ENCODE peak calls at places on chromosomes 2 and 18, in seven cellular contexts. L is stimulated activated CD4-positive, alpha-beta T cell treated with anti-CD3 and anti-CD28 coated beads, Interleukin-4, amount 100 ng/mL, for 48 hours; B is posterior cingulate gyrus; C is AG09309; M is PC-3; H is H9; R is G401. K is an unnamed sample.

GRCh38 chr18:23704806-23705205 is 15.6 kb downstream of the LAMA3 start:
- DNase-seq in L (no peak), R (no peak), B (no peak), H (no peak), C (no peak), M (no peak), K (no peak)

GRCh38 chr2:70143314-70144150 is 47.3 kb downstream of the C2orf42 start:
- DNase-seq in C (no peak), M (peak; percentile 57), R (peak; percentile 82), B (peak; percentile 53), L (no peak), H (peak; percentile 51), K (peak; percentile 73)

GRCh38 chr2:148058641-148059040 is 37.8 kb downstream of the MBD5 start:
- DNase-seq in L (no peak), M (no peak), B (no peak), H (no peak), R (no peak), C (no peak), K (no peak)

GRCh38 chr2:132252191-132252893 is 90.6 kb upstream of the ANKRD30BL start:
- DNase-seq in B (no peak), M (no peak), R (no peak), H (no peak), L (no peak), C (no peak), K (no peak)

GRCh38 chr18:45958730-45959129 is 8.4 kb downstream of the EPG5 start:
- DNase-seq in L (no peak), M (peak; percentile 23), C (no peak), B (no peak), H (no peak), R (no peak), K (no peak)

GRCh38 chr2:128262315-128263253 is 56.1 kb downstream of the HS6ST1 start:
- DNase-seq in H (no peak), R (no peak), B (peak; percentile 68), L (no peak), M (no peak), C (no peak), K (no peak)

GRCh38 chr2:201872576-201872975 is 66.2 kb downstream of the CDK15 start:
- DNase-seq in R (no peak), L (no peak), H (no peak), C (no peak), B (no peak), M (no peak), K (peak; percentile 62)

GRCh38 chr2:22497064-22497463 is 887.9 kb upstream of the KLHL29 start:
- DNase-seq in C (no peak), M (no peak), B (no peak), H (no peak), R (no peak), L (no peak), K (no peak)

GRCh38 chr2:9738718-9739496 is 104.4 kb upstream of the TAF1B start:
- DNase-seq in R (peak; percentile 40), H (no peak), L (no peak), M (no peak), C (no peak), B (no peak), K (no peak)

GRCh38 chr18:11272516-11272915 is 123.1 kb upstream of the PIEZO2 start:
- DNase-seq in M (no peak), H (no peak), L (no peak), C (no peak), R (no peak), B (no peak), K (no peak)

GRCh38 chr2:236507393-236508085 is 62.1 kb upstream of the ACKR3 start:
- DNase-seq in B (peak; percentile 90), L (peak; percentile 37), C (no peak), H (peak; percentile 86), R (no peak), M (no peak), K (no peak)

GRCh38 chr18:50399582-50399981 is 24.7 kb downstream of the SKA1 start:
- DNase-seq in M (no peak), B (no peak), L (no peak), R (no peak), C (no peak), H (no peak), K (no peak)

GRCh38 chr2:113700186-113700841 is 56.1 kb downstream of the SLC35F5 start:
- DNase-seq in C (no peak), M (no peak), B (no peak), L (peak; percentile 43), R (no peak), H (peak; percentile 35), K (peak; percentile 40)

GRCh38 chr2:228701506-228701905 is 520.0 kb upstream of the SPHKAP start:
- DNase-seq in M (no peak), L (no peak), H (no peak), C (no peak), R (no peak), B (no peak), K (no peak)

GRCh38 chr2:105328281-105329196 is 996 bp downstream of the TGFBRAP1 start:
- DNase-seq in B (no peak), C (no peak), L (no peak), M (peak; percentile 30), H (no peak), R (peak; percentile 60), K (peak; percentile 63)

GRCh38 chr2:191935247-191935646 is 88.4 kb upstream of the CAVIN2 start:
- DNase-seq in M (no peak), L (no peak), C (no peak), B (peak; percentile 79), H (no peak), R (peak; percentile 92), K (no peak)

GRCh38 chr2:133218204-133218603 is 350.1 kb downstream of the NCKAP5 start:
- DNase-seq in B (no peak), R (no peak), M (no peak), L (no peak), H (no peak), C (no peak), K (no peak)

K was measured in pons.